ENCODE peak calls at places on chromosome X, in eight cellular contexts. Y is body of pancreas; S is CD8-positive, alpha-beta T cell; P is uterus; N is NT2/D1; B is osteoblast; X is IMR-90; G is psoas muscle. O is an unnamed sample.

GRCh38 chrX:105975382-105975781 is 63.1 kb downstream of the SERPINA7 start:
- DNase-seq in P (no peak), B (no peak), G (no peak), N (peak; percentile 2), S (no peak), Y (no peak), X (peak; percentile 1), O (no peak)

GRCh38 chrX:128929281-128930057 is 593.8 kb downstream of the SMARCA1 start:
- DNase-seq in N (no peak), X (no peak), Y (no peak), S (no peak), B (no peak), P (no peak), G (no peak), O (no peak)

GRCh38 chrX:110081740-110082139 is 78.8 kb downstream of the TMEM164 start:
- DNase-seq in B (peak; percentile 11), P (no peak), S (no peak), N (no peak), X (peak; percentile 28), Y (peak; percentile 50), G (peak; percentile 18), O (no peak)

GRCh38 chrX:101450052-101450451 is 35.2 kb upstream of the ARMCX4 start:
- DNase-seq in P (no peak), Y (peak; percentile 67), N (no peak), X (no peak), S (no peak), B (no peak), G (no peak), O (no peak)

GRCh38 chrX:55487143-55487542 is 2.5 kb downstream of the USP51 start:
- DNase-seq in B (no peak), X (no peak), N (no peak), S (no peak), G (no peak), P (no peak), Y (no peak), O (no peak)

GRCh38 chrX:64975491-64975890 is 759 bp downstream of the ZC4H2 start:
- DNase-seq in X (no peak), Y (peak; percentile 13), N (peak; percentile 15), B (no peak), G (peak; percentile 16), S (no peak), P (peak; percentile 17), O (no peak)

GRCh38 chrX:135094726-135095125 is 25.6 kb downstream of the ETDB start:
- DNase-seq in N (no peak), B (no peak), S (no peak), X (no peak), Y (no peak), P (no peak), G (no peak), O (no peak)

GRCh38 chrX:63349307-63349706 is 1.8 kb downstream of the SPIN4 start:
- DNase-seq in Y (no peak), S (no peak), X (no peak), G (no peak), N (no peak), B (peak; percentile 51), P (no peak), O (no peak)

GRCh38 chrX:5753291-5753690 is 475.4 kb downstream of the NLGN4X start:
- DNase-seq in Y (no peak), X (no peak), N (no peak), S (no peak), P (no peak), G (no peak), B (no peak), O (no peak)

GRCh38 chrX:135410861-135411627 is 10.7 kb upstream of the SMIM10L2A start:
- DNase-seq in B (no peak), P (no peak), Y (peak; percentile 54), X (no peak), G (no peak), N (no peak), S (no peak), O (no peak)

GRCh38 chrX:130083107-130083490 is 27.2 kb downstream of the ELF4 start:
- DNase-seq in S (no peak), N (no peak), P (no peak), B (peak; percentile 17), G (no peak), X (no peak), Y (no peak), O (no peak)

GRCh38 chrX:3346436-3347329 is at the start of gene MXRA5:
- DNase-seq in N (peak; percentile 47), G (no peak), X (peak; percentile 11), P (no peak), B (no peak), S (no peak), Y (peak; percentile 40), O (no peak)

GRCh38 chrX:43836435-43837184 is 45.6 kb downstream of the MAOB start:
- DNase-seq in S (no peak), X (peak; percentile 18), G (no peak), P (no peak), B (no peak), Y (no peak), N (peak; percentile 8), O (no peak)

GRCh38 chrX:15797707-15798106 is 7.4 kb downstream of the ZRSR2 start:
- DNase-seq in X (peak; percentile 13), S (no peak), N (no peak), G (no peak), Y (no peak), B (no peak), P (no peak), O (no peak)

GRCh38 chrX:131741103-131741581 is 197.3 kb downstream of the OR13H1 start:
- DNase-seq in X (peak; percentile 81), P (peak; percentile 87), N (no peak), B (no peak), Y (no peak), G (peak; percentile 69), S (no peak), O (peak; percentile 85)

GRCh38 chrX:113975441-113975840 is 608.4 kb upstream of the HTR2C start:
- DNase-seq in P (no peak), B (no peak), X (no peak), S (no peak), N (no peak), Y (no peak), G (no peak), O (no peak)

GRCh38 chrX:7252013-7252610 is 104.2 kb upstream of the PUDP start:
- DNase-seq in S (no peak), G (no peak), N (no peak), B (no peak), Y (peak; percentile 77), P (no peak), X (no peak), O (peak; percentile 74)

GRCh38 chrX:20527458-20528099 is 260.9 kb upstream of the RPS6KA3 start:
- DNase-seq in P (peak; percentile 22), N (no peak), S (no peak), B (no peak), G (no peak), Y (no peak), X (peak; percentile 38), O (no peak)

GRCh38 chrX:20274121-20274520 is 7.4 kb upstream of the RPS6KA3 start:
- DNase-seq in B (no peak), S (no peak), P (no peak), N (no peak), X (no peak), G (no peak), Y (no peak), O (no peak)

GRCh38 chrX:95835223-95835622 is 849.4 kb upstream of the DIAPH2 start:
- DNase-seq in X (no peak), S (no peak), P (no peak), B (no peak), Y (no peak), N (no peak), G (no peak), O (no peak)

GRCh38 chrX:8784162-8784561 is 17.0 kb downstream of the FAM9A start:
- DNase-seq in N (no peak), Y (no peak), X (no peak), G (no peak), P (no peak), B (peak; percentile 45), S (no peak), O (no peak)

GRCh38 chrX:9730078-9730477 is 35.6 kb downstream of the GPR143 start:
- DNase-seq in B (no peak), Y (no peak), S (no peak), N (no peak), X (no peak), P (no peak), G (no peak), O (no peak)

GRCh38 chrX:149825424-149825823 is 43.7 kb downstream of the MAGEA9 start:
- DNase-seq in S (peak; percentile 19), G (no peak), P (no peak), X (no peak), B (no peak), N (no peak), Y (peak; percentile 7), O (no peak)

GRCh38 chrX:85244411-85245210 is 820 bp downstream of the ZNF711 start:
- DNase-seq in Y (peak; percentile 2), B (peak; percentile 65), N (no peak), G (no peak), X (peak; percentile 7), S (no peak), P (no peak), O (no peak)

GRCh38 chrX:50818986-50819385 is 5.0 kb upstream of the SHROOM4 start:
- DNase-seq in G (no peak), B (no peak), S (no peak), P (no peak), Y (no peak), N (no peak), X (peak; percentile 33), O (no peak)
- H3K4me1 ChIP-seq in G (no peaks in the 10 kb centered on the region), B (no peaks in the 10 kb centered on the region), S (no peaks in the 10 kb centered on the region), P (no peaks in the 10 kb centered on the region), Y (peaks cover 1% of the 10 kb centered on the region), N (no peaks in the 10 kb centered on the region), X (no peaks in the 10 kb centered on the region), O (no peaks in the 10 kb centered on the region)

GRCh38 chrX:12996934-12997435 is 22.1 kb downstream of the TMSB4X start:
- DNase-seq in S (no peak), N (no peak), Y (no peak), X (no peak), G (no peak), P (no peak), B (no peak), O (no peak)
- H3K4me1 ChIP-seq in S (peaks cover 57% of the 10 kb centered on the region), N (no peaks in the 10 kb centered on the region), Y (peaks cover 47% of the 10 kb centered on the region), X (no peaks in the 10 kb centered on the region), G (no peaks in the 10 kb centered on the region), P (no peaks in the 10 kb centered on the region), B (peaks cover 21% of the 10 kb centered on the region), O (no peaks in the 10 kb centered on the region)

GRCh38 chrX:370244-370962 is 16.3 kb downstream of the PPP2R3B start:
- DNase-seq in N (no peak), B (peak; percentile 85), Y (no peak), X (no peak), P (no peak), G (peak; percentile 62), S (no peak), O (no peak)
- H3K4me1 ChIP-seq in N (peaks cover 29% of the 10 kb centered on the region), B (peaks cover 11% of the 10 kb centered on the region), Y (peaks cover 19% of the 10 kb centered on the region), X (peaks cover 8% of the 10 kb centered on the region), P (peaks cover 10% of the 10 kb centered on the region), G (peaks cover 22% of the 10 kb centered on the region), S (peaks cover 7% of the 10 kb centered on the region), O (no peaks in the 10 kb centered on the region)

DNA sequence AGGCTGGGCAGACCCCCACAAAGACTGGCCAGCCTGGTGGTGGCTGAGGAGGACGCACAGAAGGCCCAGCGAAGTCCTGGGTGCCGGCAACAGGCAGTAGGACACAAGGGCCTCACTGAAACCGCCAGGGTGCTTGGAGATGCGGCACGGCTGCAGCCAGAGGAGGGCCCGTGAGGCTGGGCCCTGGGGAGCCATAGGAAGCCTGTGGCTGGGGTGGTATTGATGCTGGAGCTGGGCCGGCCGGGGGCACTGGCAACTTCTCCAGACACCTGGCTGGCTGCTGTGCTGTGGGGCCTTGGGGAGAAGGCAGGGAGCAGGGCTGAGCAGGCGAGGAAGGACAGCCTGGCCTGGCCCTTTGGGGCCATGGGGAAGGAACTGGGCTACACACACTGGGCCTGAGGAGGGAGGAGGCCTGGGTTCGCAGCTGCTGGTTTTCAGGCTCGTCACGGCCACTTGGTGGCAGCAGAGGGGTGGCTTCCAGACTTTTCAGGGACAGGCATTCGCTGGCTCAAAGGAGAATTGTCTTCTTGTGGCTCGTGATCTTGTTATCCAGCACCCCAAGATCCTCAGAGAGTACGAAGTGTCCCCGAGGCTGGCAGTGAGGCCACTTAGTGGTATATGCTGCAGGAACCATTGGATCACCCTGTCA is 37.2 kb downstream of the ATP2B3 start:
- DNase-seq in G (peak; percentile 67), N (no peak), Y (peak; percentile 69), P (peak; percentile 31), S (peak; percentile 41), B (peak; percentile 98), X (peak; percentile 31), O (peak; percentile 60)
- H3K4me1 ChIP-seq in G (no peaks in the 10 kb centered on the region), N (no peaks in the 10 kb centered on the region), Y (no peaks in the 10 kb centered on the region), P (no peaks in the 10 kb centered on the region), S (peaks cover 2% of the 10 kb centered on the region), B (no peaks in the 10 kb centered on the region), X (no peaks in the 10 kb centered on the region), O (no peaks in the 10 kb centered on the region)

O was measured in lung.